ENCODE peak calls at places on chromosome 2, in five cellular contexts. N is esophagus muscularis mucosa, L is heart right ventricle, P is colonic mucosa, X is transverse colon. Q is an unnamed sample.

GRCh38 chr2:73985318-73986084 is 791 bp downstream of the TET3 start:
- DNase-seq in P (peak; percentile 59), L (peak; percentile 54), N (no peak), X (peak; percentile 40), Q (peak; percentile 48)

GRCh38 chr2:239283288-239283945 is 117.4 kb downstream of the HDAC4 start:
- DNase-seq in X (no peak), L (no peak), N (no peak), P (no peak), Q (no peak)

GRCh38 chr2:75607988-75608683 is 38.4 kb upstream of the MRPL19 start:
- DNase-seq in P (no peak), X (no peak), N (peak; percentile 57), L (no peak), Q (no peak)

GRCh38 chr2:1745171-1746023 is 1.1 kb upstream of the PXDN start:
- DNase-seq in P (no peak), N (no peak), L (no peak), X (no peak), Q (no peak)

GRCh38 chr2:54556659-54557121 is 100.6 kb downstream of the SPTBN1 start:
- DNase-seq in L (no peak), X (no peak), N (no peak), P (no peak), Q (no peak)

GRCh38 chr2:96771792-96772618 is 11.3 kb downstream of the CNNM4 start:
- DNase-seq in P (peak; percentile 86), N (no peak), X (peak; percentile 84), L (no peak), Q (peak; percentile 55)

GRCh38 chr2:42901076-42901645 is 108.8 kb upstream of the HAAO start:
- DNase-seq in X (no peak), P (no peak), L (no peak), N (no peak), Q (no peak)

GRCh38 chr2:121368155-121368554 is 83.2 kb upstream of the TFCP2L1 start:
- DNase-seq in P (no peak), N (peak; percentile 64), L (no peak), X (no peak), Q (no peak)

GRCh38 chr2:174585111-174585510 is 12.5 kb downstream of the WIPF1 start:
- DNase-seq in X (no peak), P (no peak), L (no peak), N (no peak), Q (no peak)

GRCh38 chr2:101817488-101817887 is 120.0 kb downstream of the MAP4K4 start:
- DNase-seq in N (no peak), P (no peak), L (no peak), X (no peak), Q (no peak)

GRCh38 chr2:202149155-202149762 is 76.2 kb downstream of the KIAA2012 start:
- DNase-seq in N (no peak), X (peak; percentile 17), L (peak; percentile 61), P (no peak), Q (no peak)

GRCh38 chr2:207930747-207931146 is 94.6 kb downstream of the PLEKHM3 start:
- DNase-seq in X (peak; percentile 73), N (no peak), L (no peak), P (peak; percentile 86), Q (peak; percentile 80)
- H3K9me3 ChIP-seq in X (no peaks in the 10 kb centered on the region), N (no peaks in the 10 kb centered on the region), L (no peaks in the 10 kb centered on the region), P (no peaks in the 10 kb centered on the region), Q (no peaks in the 10 kb centered on the region)

DNA sequence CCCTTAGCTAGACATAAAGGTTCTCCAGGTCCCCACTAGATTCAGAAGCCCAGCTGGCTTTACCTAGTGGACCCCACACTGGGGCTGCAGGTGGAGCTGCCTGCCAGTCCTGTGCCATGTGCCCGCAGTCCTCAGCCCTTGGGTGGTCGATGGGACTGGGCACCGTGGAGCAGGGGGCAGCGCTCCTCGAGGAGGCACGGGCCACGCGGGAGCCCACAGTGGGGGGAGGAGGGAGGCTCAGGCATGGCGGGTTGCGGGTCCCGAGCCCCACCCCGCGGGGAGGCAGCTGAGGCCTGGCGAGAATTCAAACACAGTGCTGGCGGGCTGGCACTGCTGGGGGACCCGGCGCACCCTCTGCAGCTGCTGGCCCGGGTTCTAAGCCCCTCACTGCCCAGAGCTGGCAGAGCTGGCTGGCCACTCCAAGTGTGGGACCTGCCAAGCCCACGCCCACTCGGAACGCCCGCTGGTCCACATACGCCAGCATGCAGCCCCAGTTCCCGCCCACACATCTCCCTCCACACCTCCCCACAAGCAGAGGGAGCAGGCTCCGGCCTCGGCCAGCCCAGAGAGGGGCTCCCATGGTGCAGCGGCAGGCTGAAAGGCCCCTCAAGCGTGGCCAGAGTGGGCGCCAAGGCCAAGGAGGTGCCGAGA is 119.7 kb upstream of the NRXN1 start:
- DNase-seq in X (no peak), P (no peak), L (no peak), N (no peak), Q (no peak)
- H3K9me3 ChIP-seq in X (no peaks in the 10 kb centered on the region), P (no peaks in the 10 kb centered on the region), L (peaks cover 7% of the 10 kb centered on the region), N (no peaks in the 10 kb centered on the region), Q (no peaks in the 10 kb centered on the region)

DNA sequence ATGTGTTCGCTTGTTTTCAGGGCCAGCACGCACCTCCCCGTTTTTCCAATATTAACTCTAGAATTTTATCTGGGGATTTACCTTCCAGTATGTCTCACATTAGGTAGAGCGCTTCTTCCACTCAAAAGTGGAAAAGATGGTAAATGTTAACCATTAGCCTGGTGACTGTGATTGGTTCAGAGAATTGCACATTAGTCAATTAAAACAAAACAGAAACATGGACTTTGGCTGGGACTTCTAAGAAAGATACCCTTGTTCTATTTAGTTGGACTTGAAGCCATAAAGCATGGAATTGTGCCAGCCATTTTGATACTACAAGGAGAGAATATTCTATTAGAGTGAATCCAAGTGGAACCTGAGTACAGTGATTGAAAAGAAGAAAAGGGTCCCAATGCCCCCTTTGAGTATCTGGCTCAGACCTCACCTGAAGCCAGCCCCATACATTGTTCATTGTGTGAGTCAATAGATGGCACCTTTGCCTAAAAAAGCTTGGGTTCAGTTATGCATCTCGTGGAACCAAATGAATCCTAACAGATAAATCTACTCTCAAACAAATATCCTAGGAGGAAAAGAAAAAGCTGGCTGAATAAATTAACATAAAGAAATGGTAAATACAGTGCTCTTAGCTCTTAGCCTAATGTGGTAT is 354.3 kb downstream of the IRS1 start:
- DNase-seq in P (peak; percentile 53), X (no peak), N (no peak), L (no peak), Q (no peak)
- H3K9me3 ChIP-seq in P (no peaks in the 10 kb centered on the region), X (no peaks in the 10 kb centered on the region), N (no peaks in the 10 kb centered on the region), L (no peaks in the 10 kb centered on the region), Q (no peaks in the 10 kb centered on the region)

GRCh38 chr2:140873915-140874531 is 1256.8 kb downstream of the LRP1B start:
- DNase-seq in X (no peak), L (no peak), P (no peak), N (no peak), Q (no peak)
- H3K9me3 ChIP-seq in X (no peaks in the 10 kb centered on the region), L (peaks cover 50% of the 10 kb centered on the region), P (no peaks in the 10 kb centered on the region), N (no peaks in the 10 kb centered on the region), Q (no peaks in the 10 kb centered on the region)

DNA sequence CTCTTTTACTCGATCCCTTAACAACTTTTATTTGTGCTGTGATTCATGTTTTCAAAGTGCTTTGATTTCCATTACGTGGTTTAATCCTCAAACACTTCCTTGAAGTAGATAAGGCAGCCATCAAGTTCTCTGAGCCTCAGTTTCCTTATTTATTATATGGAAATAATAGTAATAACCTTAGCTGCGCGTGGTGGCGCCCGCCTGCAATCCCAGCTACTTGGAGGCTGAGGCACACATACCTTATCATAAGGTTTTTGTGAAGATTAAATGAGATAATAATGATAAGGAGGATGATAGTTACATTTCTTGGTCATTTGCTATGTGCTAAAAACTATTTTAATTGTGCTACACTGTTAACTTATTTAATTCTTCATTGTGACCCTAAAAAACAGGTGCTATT is 305.7 kb downstream of the NRXN1 start:
- DNase-seq in X (no peak), N (no peak), L (no peak), P (no peak), Q (no peak)
- H3K9me3 ChIP-seq in X (no peaks in the 10 kb centered on the region), N (no peaks in the 10 kb centered on the region), L (no peaks in the 10 kb centered on the region), P (no peaks in the 10 kb centered on the region), Q (no peaks in the 10 kb centered on the region)

DNA sequence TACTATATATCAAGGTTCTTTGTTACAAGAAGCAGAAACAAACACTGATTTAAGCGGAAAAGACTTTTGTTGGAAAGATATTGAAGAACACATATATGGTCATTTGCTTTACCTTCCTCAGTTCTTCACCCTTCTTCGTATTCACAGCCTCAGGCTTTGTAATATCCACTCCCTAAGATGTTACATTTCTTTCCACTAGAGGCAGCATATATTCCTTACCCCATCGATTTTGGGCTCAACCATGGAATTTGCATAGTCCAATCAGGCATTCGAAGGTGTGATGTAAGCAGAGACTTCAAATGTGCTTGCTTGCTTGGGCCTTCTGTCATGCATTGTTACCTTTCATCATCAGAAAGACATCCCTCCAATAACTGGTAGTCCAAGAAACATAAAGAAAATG is 287.4 kb downstream of the PID1 start:
- DNase-seq in N (no peak), X (no peak), L (no peak), P (no peak), Q (no peak)
- H3K9me3 ChIP-seq in N (no peaks in the 10 kb centered on the region), X (no peaks in the 10 kb centered on the region), L (peaks cover 34% of the 10 kb centered on the region), P (no peaks in the 10 kb centered on the region), Q (no peaks in the 10 kb centered on the region)

DNA sequence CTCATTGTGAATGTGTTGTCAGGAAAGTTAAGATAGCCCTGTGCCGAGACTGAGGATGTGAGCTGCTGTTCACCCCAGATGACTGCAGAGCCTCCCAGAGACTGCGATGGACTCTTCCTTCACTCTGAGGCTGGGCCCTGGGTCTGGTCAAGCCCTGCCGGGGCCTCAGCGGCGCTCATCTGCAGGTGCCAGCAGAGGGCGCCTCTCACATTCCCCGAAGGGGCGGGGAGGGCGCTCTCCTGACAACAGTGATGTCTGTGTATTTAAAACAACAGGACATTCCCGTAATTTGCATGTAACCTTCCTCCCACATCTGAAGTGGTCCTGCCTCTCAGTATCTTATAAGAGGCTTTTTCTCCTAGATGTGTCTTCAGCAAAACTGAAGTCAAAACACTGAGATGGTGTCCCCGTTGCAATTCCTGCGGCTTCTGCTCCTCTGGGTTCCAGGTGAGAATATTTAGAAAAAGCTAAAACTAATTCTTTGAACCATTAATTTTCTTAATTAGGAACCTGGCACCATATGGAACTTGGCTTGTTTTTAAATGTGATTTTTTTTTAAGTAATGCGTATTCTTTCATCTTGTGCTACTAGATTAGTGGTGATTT is 1377.9 kb downstream of the RPIA start:
- DNase-seq in N (no peak), X (peak; percentile 18), L (no peak), P (peak; percentile 52), Q (peak; percentile 26)
- H3K9me3 ChIP-seq in N (no peaks in the 10 kb centered on the region), X (no peaks in the 10 kb centered on the region), L (no peaks in the 10 kb centered on the region), P (no peaks in the 10 kb centered on the region), Q (no peaks in the 10 kb centered on the region)